ENCODE peak calls at places on chromosomes 1 and 21, in four cellular contexts. S, X, T and H are unnamed samples.

GRCh38 chr1:232020352-232020751 is 393.8 kb downstream of the DISC1 start:
- DNase-seq in S (no peak), T (no peak), X (no peak), H (no peak)

GRCh38 chr1:191641420-191642215 is 516.6 kb upstream of the RGS18 start:
- DNase-seq in S (no peak), T (no peak), X (no peak), H (no peak)

GRCh38 chr1:113751516-113751915 is 7.8 kb downstream of the PHTF1 start:
- DNase-seq in X (no peak), S (no peak), T (no peak), H (no peak)

GRCh38 chr1:214902636-214903320 is 179.8 kb upstream of the KCNK2 start:
- DNase-seq in T (no peak), X (no peak), S (no peak), H (no peak)

GRCh38 chr1:115430717-115431116 is 92.7 kb upstream of the NGF start:
- DNase-seq in S (no peak), X (no peak), T (no peak), H (peak; percentile 84)

GRCh38 chr1:104780470-104781078 is 1030.9 kb downstream of the AMY1C start:
- DNase-seq in X (no peak), S (no peak), T (no peak), H (no peak)

GRCh38 chr21:40176732-40177131 is 309.5 kb downstream of the PCP4 start:
- DNase-seq in T (no peak), S (no peak), X (no peak), H (no peak)

GRCh38 chr1:201560328-201561194 is 21.6 kb downstream of the NAV1 start:
- DNase-seq in T (no peak), S (no peak), X (no peak), H (no peak)

GRCh38 chr1:54188291-54188690 is 11.5 kb downstream of the CYB5RL start:
- DNase-seq in T (no peak), S (no peak), X (no peak), H (no peak)

GRCh38 chr1:180672105-180672504 is 40.3 kb downstream of the XPR1 start:
- DNase-seq in X (no peak), T (no peak), S (no peak), H (no peak)

GRCh38 chr1:60989745-60990718 is 92.3 kb upstream of the NFIA start:
- DNase-seq in X (no peak), S (no peak), T (peak; percentile 72), H (no peak)

GRCh38 chr1:184691719-184692324 is 62.8 kb downstream of the EDEM3 start:
- DNase-seq in S (no peak), X (no peak), T (no peak), H (no peak)

GRCh38 chr1:29688477-29689365 is 452.4 kb downstream of the PTPRU start:
- DNase-seq in S (peak; percentile 13), X (no peak), T (no peak), H (peak; percentile 40)

GRCh38 chr1:240091614-240092300 is at the start of gene FMN2:
- DNase-seq in X (peak; percentile 85), T (no peak), S (no peak), H (peak; percentile 28)

GRCh38 chr1:43868741-43869067 is 64.9 kb upstream of the ARTN start:
- DNase-seq in S (no peak), X (no peak), T (peak; percentile 74), H (no peak)

GRCh38 chr1:9326596-9326995 is 33.9 kb downstream of the SPSB1 start:
- DNase-seq in X (no peak), T (no peak), S (no peak), H (no peak)

GRCh38 chr1:53047737-53048344 is 14.2 kb upstream of the PODN start:
- DNase-seq in X (no peak), S (no peak), T (no peak), H (no peak)

GRCh38 chr1:57163332-57163731 is 197.5 kb upstream of the C8B start:
- DNase-seq in T (no peak), S (no peak), X (no peak), H (no peak)

GRCh38 chr1:205571747-205572146 is 60.1 kb downstream of the ELK4 start:
- DNase-seq in T (no peak), S (peak; percentile 10), X (no peak), H (no peak)

GRCh38 chr1:56543783-56544612 is 35.4 kb downstream of the PLPP3 start:
- DNase-seq in T (no peak), X (no peak), S (no peak), H (no peak)

GRCh38 chr1:225425211-225425786 is 2.5 kb downstream of the LBR start:
- DNase-seq in S (no peak), X (no peak), T (no peak), H (no peak)

GRCh38 chr1:225424562-225425210 is 3.2 kb downstream of the LBR start:
- DNase-seq in X (no peak), T (no peak), S (no peak), H (no peak)

GRCh38 chr1:225422033-225422605 is 5.7 kb downstream of the LBR start:
- DNase-seq in S (no peak), X (no peak), T (no peak), H (no peak)

GRCh38 chr1:225423518-225423855 is 4.4 kb downstream of the LBR start:
- DNase-seq in S (no peak), X (no peak), T (no peak), H (no peak)

DNA sequence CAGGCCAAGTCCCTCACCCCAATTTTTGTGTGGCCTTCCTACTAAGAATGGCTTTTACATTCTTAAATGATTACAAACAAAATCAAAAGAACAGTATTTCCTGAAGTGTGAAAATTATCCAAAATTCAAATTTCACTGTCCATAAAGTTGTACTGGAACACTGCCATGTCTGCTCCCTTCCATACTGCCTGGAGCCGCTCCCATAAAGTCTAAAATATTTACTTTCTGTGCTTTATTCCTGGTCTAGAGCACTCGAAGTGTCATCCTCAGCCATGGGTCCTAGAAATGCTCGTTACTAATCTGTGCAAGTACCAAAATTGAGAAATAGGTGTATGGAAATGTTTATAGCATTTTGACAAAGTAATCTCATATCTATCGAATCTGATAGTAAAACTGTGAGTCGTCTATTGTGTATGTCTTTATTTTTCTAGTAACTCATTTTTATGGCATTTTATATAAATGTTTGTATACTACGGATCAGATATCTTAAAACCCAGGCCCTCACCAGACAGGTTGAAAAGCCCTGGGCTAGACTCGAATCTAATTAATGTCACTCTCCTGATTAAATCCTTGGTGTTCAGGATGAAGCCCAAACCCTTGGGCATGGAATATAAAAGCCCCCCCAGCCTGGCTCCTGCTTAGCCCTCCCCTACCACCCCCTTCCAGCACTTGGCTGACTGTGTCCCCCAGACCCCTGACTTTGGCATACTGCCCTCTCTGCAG is 4.9 kb downstream of the LBR start:
- DNase-seq in S (no peak), T (no peak), X (no peak), H (no peak)
- H3K4me3 ChIP-seq in S (no peak overlapping the region), T (no peak overlapping the region), X (no peak overlapping the region), H (no peak overlapping the region)

GRCh38 chr1:152735648-152736047 is 22.2 kb upstream of the KPRP start:
- DNase-seq in T (no peak), X (no peak), S (no peak), H (no peak)
- H3K9me3 ChIP-seq in T (no peaks in the 10 kb centered on the region), X (no peaks in the 10 kb centered on the region), S (no peaks in the 10 kb centered on the region), H (no peaks in the 10 kb centered on the region)

GRCh38 chr1:108182854-108183253 is 17.3 kb downstream of the SLC25A24 start:
- DNase-seq in X (no peak), S (no peak), T (no peak), H (no peak)
- H3K4me3 ChIP-seq in X (no peak overlapping the region), S (no peak overlapping the region), T (no peak overlapping the region), H (no peak overlapping the region)

GRCh38 chr1:49052102-49052501 is 275.4 kb upstream of the BEND5 start:
- DNase-seq in S (no peak), X (no peak), T (no peak), H (no peak)
- H3K9me3 ChIP-seq in S (no peaks in the 10 kb centered on the region), X (no peaks in the 10 kb centered on the region), T (no peaks in the 10 kb centered on the region), H (peaks cover 2% of the 10 kb centered on the region)

GRCh38 chr1:21668232-21669032 is 725 bp downstream of the RAP1GAP start:
- DNase-seq in S (peak; percentile 48), T (no peak), X (peak; percentile 71), H (no peak)
- H3K4me3 ChIP-seq in S (peak overlapping the region; percentile 53), T (peak overlapping the region; percentile 5), X (peak overlapping the region; percentile 50), H (no peak overlapping the region)

GRCh38 chr1:45412899-45413298 is 72.7 kb upstream of the MUTYH start:
- DNase-seq in T (no peak), S (no peak), X (no peak), H (no peak)
- H3K9me3 ChIP-seq in T (no peaks in the 10 kb centered on the region), S (no peaks in the 10 kb centered on the region), X (no peaks in the 10 kb centered on the region), H (no peaks in the 10 kb centered on the region)

GRCh38 chr1:177209357-177209756 is 38.6 kb downstream of the BRINP2 start:
- DNase-seq in X (no peak), S (peak; percentile 58), T (peak; percentile 90), H (peak; percentile 95)
- H3K4me3 ChIP-seq in X (no peak overlapping the region), S (no peak overlapping the region), T (no peak overlapping the region), H (no peak overlapping the region)

GRCh38 chr1:4053160-4053748 is 153.2 kb upstream of the C1orf174 start:
- DNase-seq in T (no peak), X (no peak), S (no peak), H (peak; percentile 26)
- H3K9me3 ChIP-seq in T (no peaks in the 10 kb centered on the region), X (no peaks in the 10 kb centered on the region), S (no peaks in the 10 kb centered on the region), H (no peaks in the 10 kb centered on the region)

DNA sequence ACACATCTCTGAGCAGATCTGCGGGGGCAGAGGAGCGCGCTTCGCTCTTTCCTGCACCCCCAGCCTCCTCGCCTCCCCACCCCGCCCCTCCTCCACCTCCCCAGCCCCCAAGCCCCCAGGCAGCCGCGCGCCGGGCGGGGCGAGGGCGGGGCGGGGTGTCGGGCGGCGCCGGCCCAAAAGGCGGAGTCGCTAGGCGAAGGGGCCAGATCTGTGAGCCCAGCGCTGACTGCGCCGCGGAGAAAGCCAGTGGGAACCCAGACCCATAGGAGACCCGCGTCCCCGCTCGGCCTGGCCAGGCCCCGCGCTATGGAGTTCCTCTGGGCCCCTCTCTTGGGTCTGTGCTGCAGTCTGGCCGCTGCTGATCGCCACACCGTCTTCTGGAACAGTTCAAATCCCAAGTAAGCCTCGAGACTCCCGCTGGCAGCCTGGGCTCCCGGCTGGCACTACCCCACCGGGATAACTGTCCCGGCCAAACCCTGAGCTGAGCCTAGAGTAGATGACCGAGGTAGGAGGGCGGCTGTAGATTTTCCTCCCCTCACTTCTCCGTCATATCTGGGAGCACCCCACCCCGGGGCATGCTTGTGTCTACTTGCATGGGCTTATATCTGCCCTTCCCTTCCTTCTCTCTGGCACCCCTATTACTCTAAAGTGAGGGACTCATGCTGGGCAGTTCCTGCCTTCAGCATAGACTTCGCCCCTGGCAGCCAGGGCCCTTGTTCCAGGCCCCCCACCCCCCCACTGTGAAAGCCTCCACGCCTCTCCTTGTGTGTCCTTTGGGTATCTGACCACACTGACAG is at the start of gene EFNA1:
- DNase-seq in X (peak; percentile 93), S (peak; percentile 90), T (peak; percentile 74), H (peak; percentile 72)
- H3K4me3 ChIP-seq in X (peak within 1 kb of the TSS; percentile 66), S (peak within 1 kb of the TSS; percentile 95), T (peak within 1 kb of the TSS; percentile 85), H (peak within 1 kb of the TSS; percentile 64)